ENCODE peak calls at places on chromosome 17, in six cellular contexts. G, X, D, O, V and M are unnamed samples.

GRCh38 chr17:21174719-21175118 is 39.2 kb downstream of the TMEM11 start:
- DNase-seq in G (no peak), D (no peak), O (no peak), V (no peak), X (no peak), M (no peak)

GRCh38 chr17:58091024-58091567 is 7.9 kb downstream of the DYNLL2 start:
- DNase-seq in V (no peak), O (no peak), D (no peak), X (no peak), G (no peak), M (no peak)

GRCh38 chr17:56863974-56864373 is 30.0 kb downstream of the DGKE start:
- DNase-seq in O (no peak), V (no peak), G (no peak), D (no peak), X (no peak), M (no peak)

GRCh38 chr17:41917192-41917591 is 1.6 kb downstream of the ACLY start:
- DNase-seq in G (peak), V (no peak), O (peak), D (no peak), X (no peak), M (peak)

GRCh38 chr17:43367588-43368242 is 31.1 kb upstream of the ARL4D start:
- DNase-seq in D (peak), X (no peak), G (peak), O (peak), V (no peak), M (peak)

GRCh38 chr17:44283374-44284023 is 15.6 kb upstream of the SLC4A1 start:
- DNase-seq in V (no peak), X (no peak), G (no peak), O (no peak), D (no peak), M (no peak)

GRCh38 chr17:67555855-67556254 is 161.9 kb upstream of the NOL11 start:
- DNase-seq in D (no peak), O (no peak), G (no peak), V (no peak), X (no peak), M (no peak)

GRCh38 chr17:7477392-7478275 is 1.8 kb downstream of the ZBTB4 start:
- DNase-seq in D (no peak), O (no peak), G (peak), V (peak), X (no peak), M (no peak)

GRCh38 chr17:48100591-48101011 is 677 bp downstream of the CBX1 start:
- DNase-seq in X (no peak), V (peak), O (no peak), G (peak), D (peak), M (peak)

GRCh38 chr17:83151056-83151441 is 71.6 kb downstream of the METRNL start:
- DNase-seq in X (no peak), V (no peak), D (no peak), O (no peak), G (no peak), M (no peak)

GRCh38 chr17:59292174-59292523 is 39.3 kb upstream of the YPEL2 start:
- DNase-seq in X (no peak), D (no peak), V (no peak), O (no peak), G (no peak), M (no peak)

GRCh38 chr17:82449136-82449882 is 1.2 kb downstream of the CYBC1 start:
- DNase-seq in O (no peak), V (peak), X (no peak), D (no peak), G (no peak), M (no peak)

GRCh38 chr17:14152726-14153125 is 83.4 kb downstream of the COX10 start:
- DNase-seq in X (no peak), G (no peak), O (no peak), D (no peak), V (no peak), M (no peak)

GRCh38 chr17:75472119-75472518 is 15.7 kb downstream of the TMEM94 start:
- DNase-seq in D (no peak), V (no peak), G (peak), O (no peak), X (no peak), M (no peak)

GRCh38 chr17:9987779-9988585 is 82.9 kb upstream of the RCVRN start:
- DNase-seq in G (no peak), X (no peak), O (no peak), V (no peak), D (peak), M (no peak)

GRCh38 chr17:49696233-49696761 is 11.5 kb downstream of the SLC35B1 start:
- DNase-seq in X (no peak), V (no peak), O (no peak), D (no peak), G (no peak), M (no peak)

GRCh38 chr17:48526986-48527741 is 3.6 kb downstream of the HOXB1 start:
- DNase-seq in V (no peak), X (no peak), D (no peak), G (no peak), O (no peak), M (no peak)

GRCh38 chr17:33687831-33688230 is 394.7 kb upstream of the ASIC2 start:
- DNase-seq in G (no peak), O (no peak), X (no peak), V (no peak), D (no peak), M (no peak)

GRCh38 chr17:6953689-6954088 is 42.2 kb upstream of the ALOX12 start:
- DNase-seq in D (no peak), X (no peak), V (no peak), G (peak), O (no peak), M (no peak)

GRCh38 chr17:15418781-15419180 is 48.6 kb downstream of the CDRT4 start:
- DNase-seq in V (no peak), G (no peak), O (no peak), D (no peak), X (no peak), M (no peak)

GRCh38 chr17:82287849-82288601 is 14.5 kb upstream of the CSNK1D start:
- DNase-seq in V (peak), O (peak), G (peak), D (no peak), X (no peak), M (peak)

GRCh38 chr17:80866050-80866793 is 125.4 kb upstream of the CHMP6 start:
- DNase-seq in V (peak), X (no peak), O (no peak), G (peak), D (peak), M (no peak)

GRCh38 chr17:57937492-57937891 is 17.7 kb downstream of the CUEDC1 start:
- DNase-seq in X (no peak), D (no peak), O (no peak), V (no peak), G (no peak), M (no peak)

GRCh38 chr17:4134756-4135155 is 8.1 kb downstream of the ZZEF1 start:
- DNase-seq in V (no peak), G (no peak), O (no peak), D (no peak), X (no peak), M (no peak)

GRCh38 chr17:15262291-15263205 is 2.6 kb downstream of the PMP22 start:
- DNase-seq in O (no peak), V (peak), X (no peak), G (peak), D (no peak), M (no peak)

DNA sequence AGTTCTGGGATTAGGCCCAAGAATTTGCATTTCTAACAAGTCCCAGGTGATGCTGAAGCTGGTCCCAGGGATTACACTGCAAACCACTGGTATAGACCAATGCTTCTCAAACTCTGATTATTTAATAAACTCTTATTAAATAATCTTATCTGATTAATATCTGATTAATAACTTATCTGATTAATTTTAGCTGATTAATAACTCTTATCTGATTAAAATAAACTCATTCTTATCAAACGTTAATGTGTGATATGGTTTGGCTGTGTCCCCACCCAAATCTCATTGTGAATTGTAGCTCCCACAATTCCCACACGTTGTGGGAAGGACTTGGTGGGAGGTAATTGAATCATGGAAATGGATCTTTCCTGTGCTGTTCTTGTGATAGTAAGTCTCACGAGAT is 78.6 kb upstream of the TANC2 start:
- DNase-seq in X (no peak), D (no peak), G (no peak), O (no peak), V (no peak), M (no peak)
- TF ChIP-seq CTCF in X (no peak), D (no peak), G (no peak), O (no peak), V (no peak), M (no peak)

GRCh38 chr17:28372203-28372944 is 880 bp downstream of the SARM1 start:
- DNase-seq in V (peak), O (no peak), X (no peak), G (no peak), D (peak), M (no peak)
- H3K4me3 ChIP-seq in V (peak), O (no peak), X (peak), G (no peak), D (peak), M (no peak)

GRCh38 chr17:45782889-45783592 is 1.1 kb upstream of the CRHR1 start:
- DNase-seq in X (no peak), D (peak), O (no peak), G (no peak), V (no peak), M (no peak)
- TF ChIP-seq CTCF in X (peak), D (peak), O (no peak), G (peak), V (peak), M (no peak)

GRCh38 chr17:40373324-40373723 is 8.8 kb upstream of the GJD3 start:
- DNase-seq in X (no peak), V (no peak), D (no peak), O (no peak), G (peak), M (no peak)
- H3K4me3 ChIP-seq in X (no peak), V (no peak), D (no peak), O (no peak), G (no peak), M (no peak)

GRCh38 chr17:65799454-65799853 is 238.0 kb upstream of the AXIN2 start:
- DNase-seq in D (no peak), O (no peak), X (no peak), V (no peak), G (no peak), M (no peak)
- TF ChIP-seq CTCF in D (no peak), O (no peak), X (no peak), V (no peak), G (no peak), M (no peak)

DNA sequence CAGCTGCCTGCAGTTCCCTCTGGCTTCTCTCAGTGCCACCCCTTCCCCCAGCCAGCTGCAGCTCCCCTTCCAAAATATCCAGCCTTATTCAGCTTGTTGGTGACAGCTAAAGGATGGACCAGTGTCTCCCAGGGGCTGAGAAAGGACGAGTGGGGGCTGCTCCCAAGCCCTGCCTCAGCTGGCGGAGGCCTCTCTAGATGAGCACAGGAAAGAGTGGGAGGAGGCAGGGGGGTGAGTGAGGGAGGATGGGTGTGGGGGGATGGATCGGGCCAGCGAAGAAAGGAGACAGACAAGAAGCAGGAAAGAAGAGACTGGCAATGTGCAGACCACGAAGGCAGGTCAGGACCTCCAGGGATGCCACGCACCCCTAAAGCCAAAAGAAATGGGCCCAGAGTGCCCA is 17.5 kb downstream of the PIPOX start:
- DNase-seq in G (no peak), X (no peak), D (peak), O (no peak), V (no peak), M (no peak)
- H3K4me3 ChIP-seq in G (no peak), X (no peak), D (peak), O (no peak), V (no peak), M (no peak)

DNA sequence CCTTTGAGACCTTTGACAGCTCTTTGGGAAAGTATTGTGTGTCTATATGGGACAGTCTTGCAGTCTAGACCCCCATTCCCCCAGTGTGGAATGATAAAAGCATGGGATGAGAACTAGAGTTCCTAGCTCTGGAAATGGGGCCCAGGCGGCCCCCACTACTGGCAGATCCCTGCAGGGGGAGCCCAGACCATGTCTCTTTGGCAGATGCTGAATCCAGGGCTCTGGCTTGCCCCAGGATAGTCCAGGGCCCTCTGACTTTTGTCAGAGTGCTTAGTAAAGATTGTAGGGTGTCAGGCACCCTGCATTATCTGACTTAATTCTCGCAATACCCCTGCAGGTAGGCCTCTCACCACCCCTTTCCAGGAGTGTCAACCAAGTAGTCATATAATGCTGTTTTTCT is 8.3 kb downstream of the ALKBH5 start:
- DNase-seq in D (no peak), V (no peak), X (no peak), O (no peak), G (no peak), M (no peak)
- TF ChIP-seq CTCF in D (peak), V (no peak), X (peak), O (peak), G (peak), M (no peak)

GRCh38 chr17:1647802-1648581 is 1.7 kb downstream of the RILP start:
- DNase-seq in X (no peak), G (peak), O (no peak), V (peak), D (peak), M (no peak)

GRCh38 chr17:1650731-1651558 is 1.3 kb upstream of the RILP start:
- DNase-seq in D (no peak), G (no peak), V (peak), X (no peak), O (no peak), M (no peak)

GRCh38 chr17:1649844-1650409 is at the start of gene RILP:
- DNase-seq in G (peak), V (peak), O (no peak), X (no peak), D (no peak), M (peak)

GRCh38 chr17:1649116-1649843 is 386 bp downstream of the RILP start:
- DNase-seq in G (peak), D (peak), O (no peak), V (peak), X (no peak), M (no peak)

GRCh38 chr17:1648582-1649115 is 1.0 kb downstream of the RILP start:
- DNase-seq in V (peak), X (peak), O (no peak), D (peak), G (peak), M (peak)
- H3K4me3 ChIP-seq in V (peak), X (peak), O (peak), D (peak), G (peak), M (peak)

GRCh38 chr17:2064980-2065785 is 10.3 kb downstream of the HIC1 start:
- DNase-seq in O (no peak), X (no peak), V (peak), D (peak), G (peak), M (no peak)
- TF ChIP-seq CTCF in O (peak), X (peak), V (no peak), D (peak), G (peak), M (peak)